ENCODE peak calls at places on chromosomes 7 and 10, in ten cellular contexts. One of them, this sample, is unnamed. For H3K9me3, the result is how much of the 10 kb centered on the place peaks cover.

GRCh38 chr10:45071043-45071813 is 70.5 kb downstream of the ZNF22 start:
- DNase-seq in CD8-positive, alpha-beta T cell: no peak
- DNase-seq in SK-N-SH: no peak
- DNase-seq in stomach: no peak
- DNase-seq in GM12878: no peak
- DNase-seq in Caco-2: no peak
- DNase-seq in right lobe of liver: no peak
- DNase-seq in Panc1: no peak
- DNase-seq in CD4-positive, alpha-beta T cell: no peak
- DNase-seq in body of pancreas: no peak
- DNase-seq in this sample: no peak

GRCh38 chr7:45065031-45065995 is 23.5 kb downstream of the NACAD start:
- DNase-seq in CD4-positive, alpha-beta T cell: no peak
- DNase-seq in GM12878: no peak
- DNase-seq in stomach: peak
- DNase-seq in Panc1: no peak
- DNase-seq in CD8-positive, alpha-beta T cell: no peak
- DNase-seq in Caco-2: no peak
- DNase-seq in SK-N-SH: no peak
- DNase-seq in right lobe of liver: no peak
- DNase-seq in body of pancreas: no peak
- DNase-seq in this sample: peak

GRCh38 chr7:95594185-95594584 is 2.1 kb downstream of the PDK4 start:
- DNase-seq in Panc1: no peak
- DNase-seq in Caco-2: no peak
- DNase-seq in CD8-positive, alpha-beta T cell: no peak
- DNase-seq in SK-N-SH: no peak
- DNase-seq in body of pancreas: peak
- DNase-seq in GM12878: no peak
- DNase-seq in right lobe of liver: no peak
- DNase-seq in stomach: no peak
- DNase-seq in CD4-positive, alpha-beta T cell: no peak
- DNase-seq in this sample: no peak

GRCh38 chr10:27448926-27449325 is 55.2 kb upstream of the RAB18 start:
- DNase-seq in right lobe of liver: no peak
- DNase-seq in body of pancreas: no peak
- DNase-seq in CD4-positive, alpha-beta T cell: no peak
- DNase-seq in SK-N-SH: no peak
- DNase-seq in GM12878: no peak
- DNase-seq in Caco-2: no peak
- DNase-seq in CD8-positive, alpha-beta T cell: no peak
- DNase-seq in Panc1: no peak
- DNase-seq in stomach: no peak
- DNase-seq in this sample: no peak

GRCh38 chr10:96695366-96695765 is 24.9 kb downstream of the PIK3AP1 start:
- DNase-seq in right lobe of liver: no peak
- DNase-seq in body of pancreas: no peak
- DNase-seq in Caco-2: no peak
- DNase-seq in SK-N-SH: no peak
- DNase-seq in Panc1: no peak
- DNase-seq in GM12878: no peak
- DNase-seq in CD4-positive, alpha-beta T cell: no peak
- DNase-seq in stomach: no peak
- DNase-seq in CD8-positive, alpha-beta T cell: no peak
- DNase-seq in this sample: no peak

GRCh38 chr7:3312583-3312982 is 11.5 kb downstream of the SDK1 start:
- DNase-seq in body of pancreas: no peak
- DNase-seq in stomach: no peak
- DNase-seq in CD4-positive, alpha-beta T cell: no peak
- DNase-seq in GM12878: no peak
- DNase-seq in SK-N-SH: no peak
- DNase-seq in Caco-2: no peak
- DNase-seq in Panc1: no peak
- DNase-seq in CD8-positive, alpha-beta T cell: no peak
- DNase-seq in right lobe of liver: no peak
- DNase-seq in this sample: no peak

GRCh38 chr7:129213828-129214227 is 11.0 kb upstream of the AHCYL2 start:
- DNase-seq in right lobe of liver: no peak
- DNase-seq in stomach: no peak
- DNase-seq in SK-N-SH: peak
- DNase-seq in Caco-2: peak
- DNase-seq in CD4-positive, alpha-beta T cell: no peak
- DNase-seq in Panc1: no peak
- DNase-seq in GM12878: no peak
- DNase-seq in CD8-positive, alpha-beta T cell: no peak
- DNase-seq in body of pancreas: no peak
- DNase-seq in this sample: peak

GRCh38 chr10:71094712-71095390 is 117.5 kb upstream of the UNC5B start:
- DNase-seq in CD4-positive, alpha-beta T cell: no peak
- DNase-seq in right lobe of liver: no peak
- DNase-seq in CD8-positive, alpha-beta T cell: no peak
- DNase-seq in stomach: no peak
- DNase-seq in Panc1: no peak
- DNase-seq in SK-N-SH: no peak
- DNase-seq in Caco-2: no peak
- DNase-seq in GM12878: no peak
- DNase-seq in body of pancreas: no peak
- DNase-seq in this sample: no peak

GRCh38 chr7:32506266-32507054 is 11.2 kb downstream of the AVL9 start:
- DNase-seq in stomach: no peak
- DNase-seq in SK-N-SH: no peak
- DNase-seq in Caco-2: no peak
- DNase-seq in CD4-positive, alpha-beta T cell: no peak
- DNase-seq in Panc1: peak
- DNase-seq in right lobe of liver: no peak
- DNase-seq in body of pancreas: no peak
- DNase-seq in CD8-positive, alpha-beta T cell: no peak
- DNase-seq in GM12878: no peak
- DNase-seq in this sample: no peak

GRCh38 chr7:80795174-80795573 is 123.7 kb downstream of the SEMA3C start:
- DNase-seq in SK-N-SH: no peak
- DNase-seq in right lobe of liver: no peak
- DNase-seq in CD8-positive, alpha-beta T cell: no peak
- DNase-seq in GM12878: no peak
- DNase-seq in stomach: no peak
- DNase-seq in Caco-2: no peak
- DNase-seq in body of pancreas: no peak
- DNase-seq in Panc1: no peak
- DNase-seq in CD4-positive, alpha-beta T cell: no peak
- DNase-seq in this sample: no peak

GRCh38 chr10:131839351-131839750 is 61.5 kb upstream of the PPP2R2D start:
- DNase-seq in CD8-positive, alpha-beta T cell: no peak
- DNase-seq in GM12878: no peak
- DNase-seq in stomach: no peak
- DNase-seq in body of pancreas: no peak
- DNase-seq in Panc1: no peak
- DNase-seq in right lobe of liver: peak
- DNase-seq in Caco-2: no peak
- DNase-seq in SK-N-SH: no peak
- DNase-seq in CD4-positive, alpha-beta T cell: no peak
- DNase-seq in this sample: peak

GRCh38 chr10:3534433-3534832 is 250.6 kb downstream of the KLF6 start:
- DNase-seq in CD4-positive, alpha-beta T cell: no peak
- DNase-seq in Panc1: no peak
- DNase-seq in SK-N-SH: no peak
- DNase-seq in CD8-positive, alpha-beta T cell: no peak
- DNase-seq in right lobe of liver: no peak
- DNase-seq in body of pancreas: no peak
- DNase-seq in stomach: no peak
- DNase-seq in GM12878: no peak
- DNase-seq in Caco-2: no peak
- DNase-seq in this sample: no peak

GRCh38 chr10:93596539-93596938 is 4.5 kb downstream of the RBP4 start:
- DNase-seq in Caco-2: peak
- DNase-seq in right lobe of liver: no peak
- DNase-seq in SK-N-SH: no peak
- DNase-seq in body of pancreas: no peak
- DNase-seq in GM12878: no peak
- DNase-seq in Panc1: no peak
- DNase-seq in CD4-positive, alpha-beta T cell: no peak
- DNase-seq in stomach: no peak
- DNase-seq in CD8-positive, alpha-beta T cell: no peak
- DNase-seq in this sample: no peak

GRCh38 chr7:13988765-13989137 is 715 bp downstream of the ETV1 start:
- DNase-seq in right lobe of liver: no peak
- DNase-seq in GM12878: no peak
- DNase-seq in Panc1: no peak
- DNase-seq in CD4-positive, alpha-beta T cell: no peak
- DNase-seq in CD8-positive, alpha-beta T cell: no peak
- DNase-seq in Caco-2: no peak
- DNase-seq in SK-N-SH: peak
- DNase-seq in body of pancreas: no peak
- DNase-seq in stomach: no peak
- DNase-seq in this sample: no peak

GRCh38 chr7:21526007-21526406 is 16.8 kb upstream of the DNAH11 start:
- DNase-seq in Caco-2: no peak
- DNase-seq in right lobe of liver: no peak
- DNase-seq in CD8-positive, alpha-beta T cell: no peak
- DNase-seq in SK-N-SH: peak
- DNase-seq in CD4-positive, alpha-beta T cell: no peak
- DNase-seq in stomach: no peak
- DNase-seq in GM12878: no peak
- DNase-seq in body of pancreas: no peak
- DNase-seq in Panc1: no peak
- DNase-seq in this sample: no peak
- TF ChIP-seq CTCF in Caco-2: no peak
- TF ChIP-seq CTCF in right lobe of liver: peak
- TF ChIP-seq CTCF in CD8-positive, alpha-beta T cell: peak
- TF ChIP-seq CTCF in SK-N-SH: peak
- TF ChIP-seq CTCF in CD4-positive, alpha-beta T cell: peak
- TF ChIP-seq CTCF in stomach: no peak
- TF ChIP-seq CTCF in GM12878: peak
- TF ChIP-seq CTCF in body of pancreas: peak
- TF ChIP-seq CTCF in Panc1: peak
- TF ChIP-seq CTCF in this sample: peak

DNA sequence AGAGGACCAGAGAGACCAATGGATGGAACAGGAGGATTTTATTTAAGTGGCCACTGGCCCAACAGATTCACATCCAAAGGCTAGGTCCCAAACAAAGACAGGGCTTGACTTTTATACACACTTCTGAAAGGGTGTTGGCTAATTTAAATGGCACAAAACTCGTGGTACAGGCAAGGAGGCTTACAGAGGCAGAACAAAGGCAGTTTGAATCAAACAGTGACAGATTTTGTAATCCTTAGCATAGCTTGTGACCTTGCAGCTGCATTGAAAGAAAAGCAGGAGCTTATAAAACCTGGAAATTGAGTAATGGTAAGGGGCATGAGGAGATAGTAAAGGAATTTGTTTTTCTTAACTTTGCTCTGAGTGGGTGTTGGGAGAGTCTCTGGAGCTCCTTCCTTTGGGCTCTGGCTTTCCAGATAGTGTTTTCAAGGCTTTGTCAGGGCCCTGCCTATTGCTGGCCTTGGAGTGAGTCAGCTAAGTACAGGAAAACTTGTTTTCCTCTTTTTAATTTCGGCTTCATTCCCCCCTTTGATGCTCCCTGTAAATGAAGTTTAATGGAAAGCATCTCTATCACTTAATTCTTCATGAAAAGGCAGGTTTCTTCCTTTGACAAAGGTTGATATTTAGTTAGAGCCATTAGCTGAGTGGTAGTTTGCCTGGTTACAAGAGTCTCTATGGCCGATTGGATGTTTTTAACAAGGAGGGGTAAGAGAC is 96.9 kb downstream of the TRIM24 start:
- DNase-seq in right lobe of liver: no peak
- DNase-seq in SK-N-SH: no peak
- DNase-seq in GM12878: no peak
- DNase-seq in stomach: no peak
- DNase-seq in CD4-positive, alpha-beta T cell: no peak
- DNase-seq in Panc1: peak
- DNase-seq in body of pancreas: no peak
- DNase-seq in CD8-positive, alpha-beta T cell: no peak
- DNase-seq in Caco-2: no peak
- DNase-seq in this sample: no peak
- H3K9me3 ChIP-seq in right lobe of liver: under half
- H3K9me3 ChIP-seq in SK-N-SH: under half
- H3K9me3 ChIP-seq in GM12878: under half
- H3K9me3 ChIP-seq in stomach: half or more
- H3K9me3 ChIP-seq in CD4-positive, alpha-beta T cell: under half
- H3K9me3 ChIP-seq in Panc1: half or more
- H3K9me3 ChIP-seq in body of pancreas: under half
- H3K9me3 ChIP-seq in CD8-positive, alpha-beta T cell: under half
- H3K9me3 ChIP-seq in Caco-2: half or more
- H3K9me3 ChIP-seq in this sample: half or more

GRCh38 chr7:29190349-29191045 is 4.1 kb upstream of the CHN2 start:
- DNase-seq in GM12878: no peak
- DNase-seq in right lobe of liver: no peak
- DNase-seq in CD8-positive, alpha-beta T cell: no peak
- DNase-seq in CD4-positive, alpha-beta T cell: no peak
- DNase-seq in Caco-2: peak
- DNase-seq in SK-N-SH: no peak
- DNase-seq in stomach: no peak
- DNase-seq in Panc1: no peak
- DNase-seq in body of pancreas: peak
- DNase-seq in this sample: no peak
- TF ChIP-seq CTCF in GM12878: no peak
- TF ChIP-seq CTCF in right lobe of liver: no peak
- TF ChIP-seq CTCF in CD8-positive, alpha-beta T cell: no peak
- TF ChIP-seq CTCF in CD4-positive, alpha-beta T cell: no peak
- TF ChIP-seq CTCF in Caco-2: no peak
- TF ChIP-seq CTCF in SK-N-SH: no peak
- TF ChIP-seq CTCF in stomach: no peak
- TF ChIP-seq CTCF in Panc1: no peak
- TF ChIP-seq CTCF in body of pancreas: no peak
- TF ChIP-seq CTCF in this sample: no peak

GRCh38 chr7:66928388-66928787 is 7.4 kb downstream of the TMEM248 start:
- DNase-seq in CD4-positive, alpha-beta T cell: no peak
- DNase-seq in SK-N-SH: no peak
- DNase-seq in Caco-2: no peak
- DNase-seq in stomach: no peak
- DNase-seq in right lobe of liver: no peak
- DNase-seq in body of pancreas: peak
- DNase-seq in Panc1: no peak
- DNase-seq in CD8-positive, alpha-beta T cell: no peak
- DNase-seq in GM12878: no peak
- DNase-seq in this sample: no peak

GRCh38 chr7:66929935-66930334 is 8.9 kb downstream of the TMEM248 start:
- DNase-seq in body of pancreas: no peak
- DNase-seq in stomach: no peak
- DNase-seq in Panc1: no peak
- DNase-seq in Caco-2: no peak
- DNase-seq in CD4-positive, alpha-beta T cell: no peak
- DNase-seq in GM12878: no peak
- DNase-seq in SK-N-SH: no peak
- DNase-seq in right lobe of liver: no peak
- DNase-seq in CD8-positive, alpha-beta T cell: no peak
- DNase-seq in this sample: no peak

GRCh38 chr7:66927348-66927948 is 6.4 kb downstream of the TMEM248 start:
- DNase-seq in Caco-2: no peak
- DNase-seq in GM12878: no peak
- DNase-seq in CD4-positive, alpha-beta T cell: no peak
- DNase-seq in SK-N-SH: no peak
- DNase-seq in Panc1: no peak
- DNase-seq in right lobe of liver: no peak
- DNase-seq in stomach: no peak
- DNase-seq in body of pancreas: no peak
- DNase-seq in CD8-positive, alpha-beta T cell: no peak
- DNase-seq in this sample: no peak

GRCh38 chr7:66930341-66930740 is 9.3 kb downstream of the TMEM248 start:
- DNase-seq in right lobe of liver: no peak
- DNase-seq in GM12878: no peak
- DNase-seq in Caco-2: peak
- DNase-seq in CD8-positive, alpha-beta T cell: no peak
- DNase-seq in stomach: no peak
- DNase-seq in Panc1: no peak
- DNase-seq in body of pancreas: no peak
- DNase-seq in SK-N-SH: peak
- DNase-seq in CD4-positive, alpha-beta T cell: no peak
- DNase-seq in this sample: no peak

GRCh38 chr7:66929170-66929569 is 8.1 kb downstream of the TMEM248 start:
- DNase-seq in Caco-2: no peak
- DNase-seq in right lobe of liver: no peak
- DNase-seq in SK-N-SH: no peak
- DNase-seq in GM12878: no peak
- DNase-seq in CD4-positive, alpha-beta T cell: no peak
- DNase-seq in CD8-positive, alpha-beta T cell: no peak
- DNase-seq in Panc1: no peak
- DNase-seq in stomach: no peak
- DNase-seq in body of pancreas: no peak
- DNase-seq in this sample: no peak
- H3K9me3 ChIP-seq in Caco-2: under half
- H3K9me3 ChIP-seq in right lobe of liver: under half
- H3K9me3 ChIP-seq in SK-N-SH: under half
- H3K9me3 ChIP-seq in GM12878: under half
- H3K9me3 ChIP-seq in CD4-positive, alpha-beta T cell: under half
- H3K9me3 ChIP-seq in CD8-positive, alpha-beta T cell: under half
- H3K9me3 ChIP-seq in Panc1: under half
- H3K9me3 ChIP-seq in stomach: under half
- H3K9me3 ChIP-seq in body of pancreas: under half
- H3K9me3 ChIP-seq in this sample: under half

This sample was measured in left lung.